ENCODE peak calls at places on chromosome 2, in ten cellular contexts. P, T, W, Y, O, K, C, V, Q and B are unnamed samples.
A peak's percentile ranks its signal among the peaks of the same experiment; 100 is the strongest.

GRCh38 chr2:75047907-75048625 is 89.6 kb downstream of the POLE4 start:
- DNase-seq in V (no peak), C (no peak), O (no peak), W (no peak), P (no peak), T (no peak), Y (peak; percentile 69), Q (no peak), K (no peak), B (no peak)

GRCh38 chr2:51103205-51103604 is 71.3 kb upstream of the NRXN1 start:
- DNase-seq in Q (no peak), P (peak; percentile 7), O (no peak), C (no peak), V (no peak), K (peak; percentile 49), W (peak; percentile 59), Y (peak; percentile 86), T (no peak), B (peak; percentile 68)

GRCh38 chr2:240603846-240604245 is 17.3 kb downstream of the CAPN10 start:
- DNase-seq in W (peak; percentile 54), K (no peak), T (no peak), Y (no peak), P (peak; percentile 9), C (no peak), O (no peak), Q (no peak), V (no peak), B (peak; percentile 66)

GRCh38 chr2:21333249-21333648 is 209.5 kb downstream of the TDRD15 start:
- DNase-seq in Q (no peak), O (no peak), W (no peak), V (no peak), Y (no peak), C (no peak), K (no peak), T (no peak), P (no peak), B (no peak)

GRCh38 chr2:176392744-176393414 is 123.6 kb downstream of the MTX2 start:
- DNase-seq in K (no peak), O (no peak), Q (no peak), C (no peak), P (no peak), W (no peak), V (no peak), Y (no peak), T (no peak), B (no peak)

GRCh38 chr2:143604172-143604571 is 475.0 kb downstream of the ARHGAP15 start:
- DNase-seq in T (no peak), O (no peak), W (no peak), Y (no peak), V (no peak), P (no peak), K (no peak), C (no peak), Q (no peak), B (no peak)

GRCh38 chr2:190537765-190538164 is 3.2 kb upstream of the NEMP2 start:
- DNase-seq in K (peak; percentile 46), W (no peak), Q (no peak), Y (peak; percentile 24), O (no peak), C (no peak), V (no peak), T (no peak), P (no peak), B (no peak)

GRCh38 chr2:96329416-96329815 is 4.3 kb downstream of the ITPRIPL1 start:
- DNase-seq in Q (no peak), P (no peak), V (no peak), T (no peak), O (no peak), C (no peak), W (no peak), K (peak; percentile 34), Y (peak; percentile 48), B (no peak)

GRCh38 chr2:75035444-75036353 is 77.3 kb downstream of the POLE4 start:
- DNase-seq in Q (no peak), C (no peak), P (no peak), Y (peak; percentile 6), O (no peak), V (no peak), W (no peak), K (no peak), T (no peak), B (no peak)

GRCh38 chr2:163733301-163733938 is 2.4 kb downstream of the FIGN start:
- DNase-seq in T (peak; percentile 14), K (no peak), W (peak; percentile 64), P (no peak), V (no peak), Q (no peak), O (no peak), Y (peak; percentile 6), C (no peak), B (peak; percentile 59)

GRCh38 chr2:240325006-240325653 is 110.3 kb upstream of the GPC1 start:
- DNase-seq in P (no peak), K (no peak), T (no peak), V (no peak), Q (no peak), O (no peak), Y (no peak), W (no peak), C (no peak), B (no peak)

GRCh38 chr2:225429718-225430117 is 30.2 kb downstream of the NYAP2 start:
- DNase-seq in W (no peak), C (no peak), Q (no peak), V (peak; percentile 30), K (no peak), P (no peak), T (no peak), Y (peak; percentile 0), O (no peak), B (no peak)

GRCh38 chr2:185689906-185690539 is 48.6 kb upstream of the FSIP2 start:
- DNase-seq in Q (no peak), P (no peak), W (no peak), C (no peak), K (no peak), Y (no peak), O (no peak), V (no peak), T (no peak), B (no peak)

GRCh38 chr2:29389686-29390085 is 274.5 kb downstream of the CLIP4 start:
- DNase-seq in C (no peak), Q (no peak), T (no peak), O (no peak), V (no peak), Y (no peak), W (no peak), K (no peak), P (no peak), B (no peak)

DNA sequence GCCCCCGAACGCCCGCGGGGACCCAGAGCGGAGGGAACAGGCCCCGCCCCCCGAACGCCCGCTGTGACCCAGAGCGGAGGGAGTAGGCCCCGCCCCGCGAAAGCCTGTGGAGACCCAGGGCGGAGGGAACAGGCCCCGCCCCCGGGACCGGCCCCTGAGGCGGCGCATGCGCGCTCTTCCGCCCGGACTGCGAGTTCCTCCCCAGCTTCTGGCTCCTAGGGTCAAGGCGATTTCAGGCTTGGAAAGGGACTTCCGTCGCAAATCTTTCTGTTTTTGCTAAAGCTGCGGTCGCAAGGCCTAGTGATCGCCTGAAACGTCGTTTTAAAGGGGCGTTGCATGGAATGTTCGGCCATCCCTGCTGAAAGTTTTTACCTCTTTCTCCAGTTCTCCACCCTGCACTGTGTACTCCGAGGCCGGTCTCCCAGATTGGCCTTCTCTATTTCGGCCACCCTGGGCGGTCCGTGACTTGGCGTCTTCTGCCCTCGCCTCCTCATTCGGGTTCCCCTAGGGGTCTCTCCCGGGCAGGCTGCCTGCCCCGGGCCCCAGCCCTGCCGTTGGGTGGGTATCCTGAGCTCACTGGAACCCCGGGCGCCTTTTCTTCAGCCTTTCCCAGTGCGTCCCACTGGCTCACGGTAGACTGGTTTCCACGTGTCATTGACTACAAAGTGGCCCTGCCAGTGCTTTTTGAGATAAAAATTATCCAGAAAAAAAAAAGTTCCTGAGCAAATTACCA is 372 bp upstream of the WDSUB1 start:
- DNase-seq in Q (peak; percentile 99), Y (peak; percentile 89), V (peak; percentile 100), C (peak; percentile 97), W (peak; percentile 98), K (peak; percentile 97), P (peak; percentile 100), T (peak; percentile 98), O (peak; percentile 100), B (peak; percentile 100)
- TF ChIP-seq POLR2A in Q (peak; percentile 70), Y (no peak), V (no peak), C (peak; percentile 87), W (peak; percentile 63), K (peak; percentile 96), P (peak; percentile 60), T (peak; percentile 65), O (peak; percentile 96), B (no peak)

GRCh38 chr2:86035371-86035882 is 70.3 kb downstream of the POLR1A start:
- DNase-seq in Y (no peak), T (no peak), C (no peak), K (no peak), W (peak; percentile 60), P (no peak), V (no peak), Q (no peak), O (no peak), B (peak; percentile 83)
- H3K4me1 ChIP-seq in Y (peaks cover 29% of the 10 kb centered on the region), T (peaks cover 32% of the 10 kb centered on the region), C (peaks cover 10% of the 10 kb centered on the region), K (no peaks in the 10 kb centered on the region), W (peaks cover 23% of the 10 kb centered on the region), P (peaks cover 42% of the 10 kb centered on the region), V (peaks cover 28% of the 10 kb centered on the region), Q (no peaks in the 10 kb centered on the region), O (peaks cover 12% of the 10 kb centered on the region), B (peaks cover 46% of the 10 kb centered on the region)

GRCh38 chr2:97645700-97646629 is at the start of gene COX5B:
- DNase-seq in O (peak; percentile 96), Y (peak; percentile 93), V (peak; percentile 99), C (peak; percentile 96), P (peak; percentile 99), K (peak; percentile 98), Q (peak; percentile 99), T (peak; percentile 99), W (peak; percentile 100), B (peak; percentile 100)
- H3K4me3 ChIP-seq in O (peak within 1 kb of the TSS; percentile 81), Y (peak within 1 kb of the TSS; percentile 85), V (peak within 1 kb of the TSS; percentile 94), C (peak within 1 kb of the TSS; percentile 76), P (peak within 1 kb of the TSS; percentile 83), K (peak within 1 kb of the TSS; percentile 100), Q (peak within 1 kb of the TSS; percentile 82), T (peak within 1 kb of the TSS; percentile 96), W (peak within 1 kb of the TSS; percentile 72), B (peak within 1 kb of the TSS; percentile 94)

DNA sequence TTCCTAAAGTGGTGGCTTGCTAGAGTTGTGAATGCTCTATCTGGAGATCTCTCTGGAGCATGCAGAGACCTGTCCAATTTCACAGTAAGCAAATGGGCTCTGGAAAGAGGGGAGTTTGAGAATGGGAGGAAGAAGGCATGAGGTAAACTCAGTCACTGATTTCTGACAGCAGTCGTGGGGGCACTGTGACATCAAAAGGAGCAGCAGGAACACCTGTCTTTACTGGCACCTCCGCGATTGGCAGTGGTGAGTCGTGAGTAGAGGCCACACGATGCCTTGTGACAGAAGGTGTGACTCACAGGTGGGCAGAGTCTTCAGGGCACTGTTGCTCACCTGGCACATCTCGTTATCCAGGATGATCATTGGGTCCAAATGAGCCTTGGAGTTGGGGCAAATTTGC is 38.8 kb upstream of the CAVIN2 start:
- DNase-seq in V (no peak), Y (no peak), K (no peak), T (no peak), P (no peak), O (no peak), W (no peak), C (no peak), Q (no peak), B (no peak)
- TF ChIP-seq POLR2A in V (no peak), Y (no peak), K (no peak), T (no peak), P (no peak), O (no peak), W (no peak), C (no peak), Q (no peak), B (no peak)